ENCODE peak calls at places on chromosomes 5 and 9, in five cellular contexts. F is SJSA1; R is MM.1S; B is suprapubic skin; Z is CD4-positive, alpha-beta memory T cell. P is an unnamed sample. For H3K27me3 and H3K9me3, the result is how much of the 10 kb centered on the place peaks cover.

GRCh38 chr5:71865665-71866320 is 146.7 kb downstream of the CARTPT start:
- DNase-seq in R (no peak), Z (no peak), B (no peak), F (no peak), P (no peak)

GRCh38 chr5:111670826-111671492 is 86.0 kb downstream of the NREP start:
- DNase-seq in Z (no peak), R (no peak), F (no peak), B (no peak), P (no peak)

GRCh38 chr9:94717656-94718225 is 8.8 kb upstream of the AOPEP start:
- DNase-seq in B (no peak), F (no peak), Z (no peak), R (no peak), P (peak)

GRCh38 chr5:178851951-178852350 is 7.8 kb upstream of the ZNF354B start:
- DNase-seq in Z (no peak), F (peak), B (no peak), R (no peak), P (no peak)

GRCh38 chr5:8340739-8341344 is 471.9 kb downstream of the MTRR start:
- DNase-seq in R (no peak), Z (no peak), F (no peak), B (no peak), P (no peak)

GRCh38 chr9:86668488-86668887 is 278.8 kb downstream of the GAS1 start:
- DNase-seq in B (no peak), R (no peak), F (no peak), Z (no peak), P (no peak)

GRCh38 chr9:116899337-116900006 is 212.4 kb downstream of the TRIM32 start:
- DNase-seq in B (no peak), Z (no peak), R (no peak), F (peak), P (no peak)

GRCh38 chr5:72410896-72411295 is 90.7 kb downstream of the PTCD2 start:
- DNase-seq in F (no peak), B (no peak), R (no peak), Z (no peak), P (no peak)

GRCh38 chr5:45795458-45795857 is 99.3 kb upstream of the HCN1 start:
- DNase-seq in B (no peak), Z (no peak), R (no peak), F (no peak), P (no peak)

GRCh38 chr5:88729476-88730182 is 153.4 kb downstream of the MEF2C start:
- DNase-seq in F (peak), B (peak), R (peak), Z (peak), P (peak)

GRCh38 chr9:75083188-75083976 is 4.6 kb downstream of the NMRK1 start:
- DNase-seq in B (no peak), F (no peak), R (no peak), Z (peak), P (no peak)

GRCh38 chr5:177134653-177135225 is 1.2 kb downstream of the NSD1 start:
- DNase-seq in R (no peak), Z (no peak), F (no peak), B (no peak), P (peak)

GRCh38 chr5:133967715-133968056 is 739 bp downstream of the C5orf15 start:
- DNase-seq in B (no peak), Z (peak), F (peak), R (no peak), P (no peak)

GRCh38 chr9:104987743-104988142 is 59.8 kb upstream of the ABCA1 start:
- DNase-seq in Z (no peak), F (no peak), B (no peak), R (no peak), P (no peak)

GRCh38 chr9:89153618-89154017 is 25.0 kb downstream of the SHC3 start:
- DNase-seq in R (no peak), Z (no peak), B (no peak), F (peak), P (no peak)

GRCh38 chr5:33964132-33964531 is 20.4 kb downstream of the SLC45A2 start:
- DNase-seq in R (no peak), Z (no peak), F (no peak), B (no peak), P (no peak)

GRCh38 chr9:18138676-18139075 is 335.3 kb upstream of the ADAMTSL1 start:
- DNase-seq in F (no peak), B (no peak), R (no peak), Z (no peak), P (no peak)

GRCh38 chr5:67164856-67165523 is 31.6 kb downstream of the CD180 start:
- DNase-seq in R (no peak), F (no peak), B (no peak), Z (no peak), P (no peak)

GRCh38 chr5:170266570-170267379 is 30.8 kb downstream of the LCP2 start:
- DNase-seq in Z (peak), F (no peak), B (peak), R (no peak), P (no peak)

GRCh38 chr9:93669116-93669957 is 93.0 kb downstream of the PHF2 start:
- DNase-seq in B (peak), R (no peak), Z (no peak), F (peak), P (no peak)

GRCh38 chr5:139092741-139093140 is 105.4 kb downstream of the SIL1 start:
- DNase-seq in R (no peak), F (no peak), Z (no peak), B (no peak), P (no peak)

GRCh38 chr5:125412561-125413535 is 666.4 kb upstream of the ZNF608 start:
- DNase-seq in B (peak), R (no peak), F (peak), Z (no peak), P (peak)

GRCh38 chr9:134992755-134993124 is 75.0 kb upstream of the FCN1 start:
- DNase-seq in F (no peak), Z (no peak), B (peak), R (no peak), P (no peak)

GRCh38 chr5:139836469-139837208 is 41.0 kb downstream of the PSD2 start:
- DNase-seq in Z (no peak), R (no peak), F (no peak), B (no peak), P (no peak)

GRCh38 chr9:137430723-137431415 is 7.7 kb downstream of the NOXA1 start:
- DNase-seq in Z (no peak), R (no peak), B (peak), F (no peak), P (no peak)

GRCh38 chr5:154753792-154754191 is 1.4 kb upstream of the LARP1 start:
- DNase-seq in F (no peak), Z (no peak), B (peak), R (no peak), P (peak)

GRCh38 chr9:115289757-115290208 is 171.8 kb upstream of the TNC start:
- DNase-seq in F (no peak), R (no peak), B (no peak), Z (no peak), P (no peak)

GRCh38 chr5:123511290-123511647 is 708 bp upstream of the CSNK1G3 start:
- DNase-seq in R (no peak), Z (no peak), F (no peak), B (no peak), P (no peak)

DNA sequence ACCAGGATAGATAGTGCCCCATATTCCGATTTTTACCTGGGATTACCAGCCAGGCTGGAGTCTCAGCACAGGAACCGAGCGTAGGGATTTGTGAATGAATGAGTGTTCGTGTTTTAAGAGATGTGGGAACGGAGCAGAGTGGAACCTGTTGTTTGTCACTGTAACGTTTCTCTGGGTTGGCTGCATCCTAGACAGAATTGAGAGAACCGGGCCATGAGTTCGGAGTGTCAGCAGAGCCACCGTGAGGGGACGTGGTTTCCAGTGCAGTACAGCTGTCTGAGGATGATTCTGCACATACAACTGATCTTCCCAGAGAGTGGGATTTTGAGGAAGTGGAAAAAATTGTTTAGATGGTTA is 1.2 kb downstream of the PDE8B start:
- DNase-seq in F (no peak), B (no peak), Z (no peak), R (no peak), P (no peak)
- H3K27me3 ChIP-seq in F (half or more), B (under half), Z (under half), R (under half), P (under half)

DNA sequence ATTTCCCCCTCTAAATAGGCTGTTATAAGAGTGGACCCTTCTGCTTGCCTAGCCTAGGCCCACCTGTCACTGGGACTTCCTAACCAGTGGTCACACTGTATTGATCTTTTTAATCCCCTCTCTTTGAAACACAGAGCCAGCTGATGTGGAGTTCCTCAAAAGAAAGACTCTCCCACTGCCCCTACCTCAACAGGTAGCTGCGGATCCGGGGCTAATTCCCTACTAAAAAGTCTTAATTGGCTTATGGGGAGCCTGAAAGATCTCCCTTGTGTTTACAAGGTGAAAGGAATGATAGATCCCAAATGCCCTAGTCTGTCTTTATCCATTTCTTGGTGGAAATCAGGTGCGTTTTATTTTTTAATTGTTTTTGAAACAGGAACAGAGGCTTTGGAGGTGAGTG is 2.0 kb downstream of the NEUROG1 start:
- DNase-seq in R (no peak), B (no peak), Z (no peak), F (peak), P (no peak)
- H3K9me3 ChIP-seq in R (under half), B (under half), Z (under half), F (under half), P (under half)

DNA sequence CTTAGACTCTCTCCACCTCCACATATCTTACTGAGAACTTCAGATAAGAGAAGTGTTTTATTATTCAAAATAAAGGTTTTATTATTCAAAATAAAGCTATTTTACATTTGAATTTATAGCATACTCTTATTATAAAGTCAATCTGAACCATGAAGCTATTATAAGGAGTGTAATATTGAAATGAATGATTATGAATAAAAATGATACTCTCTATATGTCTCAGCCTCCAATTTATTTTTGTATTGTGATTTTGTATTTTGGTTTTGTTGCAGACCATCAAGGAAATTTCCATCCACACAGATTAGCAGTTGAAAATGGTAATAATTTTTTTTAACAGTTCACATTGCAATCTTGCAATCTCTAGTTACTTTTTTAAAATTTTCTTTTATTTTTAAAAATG is 10.2 kb downstream of the FOCAD start:
- DNase-seq in F (no peak), R (no peak), Z (no peak), B (no peak), P (no peak)
- H3K27me3 ChIP-seq in F (under half), R (under half), Z (under half), B (under half), P (under half)

DNA sequence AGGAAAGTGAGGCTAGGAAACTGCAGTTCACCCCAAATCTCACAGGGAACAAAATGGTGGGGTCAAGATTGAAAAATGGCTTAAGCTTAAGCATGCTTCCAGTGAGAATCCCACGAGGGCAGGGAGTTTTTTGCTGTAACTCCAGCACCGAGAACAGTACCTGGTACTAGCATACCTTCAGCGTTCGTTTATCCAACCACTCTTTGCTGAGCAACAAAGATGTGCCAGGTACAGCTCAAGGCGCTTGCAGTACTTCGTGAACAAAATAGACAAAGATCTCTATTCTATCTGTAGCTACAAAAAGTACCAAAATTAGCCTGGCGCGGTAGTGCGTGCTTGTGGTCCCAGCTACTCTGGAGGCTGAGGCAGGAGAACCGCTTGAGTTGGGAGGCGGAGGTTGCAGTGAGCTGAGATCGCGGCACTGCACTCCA is 783 bp upstream of the PPP6C start:
- DNase-seq in R (no peak), Z (peak), F (no peak), B (no peak), P (peak)
- H3K9me3 ChIP-seq in R (under half), Z (under half), F (under half), B (under half), P (under half)

P was measured in Karpas-422.